ENCODE peak calls at places on chromosome 16, in five cellular contexts. One of them, this sample, is unnamed.

GRCh38 chr16:30376508-30376907 is 1.9 kb downstream of the MYL11 start:
- DNase-seq in A673: no peak
- DNase-seq in colonic mucosa: no peak
- DNase-seq in heart left ventricle: no peak
- DNase-seq in GM23338: no peak
- DNase-seq in this sample: no peak

GRCh38 chr16:82263456-82264159 is 93.6 kb upstream of the MPHOSPH6 start:
- DNase-seq in GM23338: peak
- DNase-seq in heart left ventricle: peak
- DNase-seq in A673: peak
- DNase-seq in colonic mucosa: peak
- DNase-seq in this sample: peak

GRCh38 chr16:69443809-69444611 is 19.6 kb downstream of the CYB5B start:
- DNase-seq in colonic mucosa: peak
- DNase-seq in A673: no peak
- DNase-seq in heart left ventricle: peak
- DNase-seq in GM23338: no peak
- DNase-seq in this sample: no peak

GRCh38 chr16:53495325-53495724 is 7.7 kb downstream of the AKTIP start:
- DNase-seq in A673: no peak
- DNase-seq in colonic mucosa: no peak
- DNase-seq in GM23338: peak
- DNase-seq in heart left ventricle: no peak
- DNase-seq in this sample: no peak

GRCh38 chr16:70395345-70395901 is 43.5 kb downstream of the ST3GAL2 start:
- DNase-seq in colonic mucosa: peak
- DNase-seq in A673: peak
- DNase-seq in GM23338: peak
- DNase-seq in heart left ventricle: peak
- DNase-seq in this sample: no peak

GRCh38 chr16:15043344-15043743 is 12.5 kb downstream of the NTAN1 start:
- DNase-seq in heart left ventricle: no peak
- DNase-seq in A673: no peak
- DNase-seq in GM23338: no peak
- DNase-seq in colonic mucosa: no peak
- DNase-seq in this sample: peak

GRCh38 chr16:14337303-14338191 is 266.4 kb downstream of the MRTFB start:
- DNase-seq in GM23338: no peak
- DNase-seq in colonic mucosa: no peak
- DNase-seq in heart left ventricle: no peak
- DNase-seq in A673: no peak
- DNase-seq in this sample: no peak

GRCh38 chr16:27795992-27796614 is 246.2 kb downstream of the KATNIP start:
- DNase-seq in A673: peak
- DNase-seq in heart left ventricle: peak
- DNase-seq in GM23338: peak
- DNase-seq in colonic mucosa: peak
- DNase-seq in this sample: peak

GRCh38 chr16:83315271-83315670 is 492.5 kb upstream of the HSBP1 start:
- DNase-seq in GM23338: no peak
- DNase-seq in heart left ventricle: no peak
- DNase-seq in colonic mucosa: no peak
- DNase-seq in A673: no peak
- DNase-seq in this sample: no peak

GRCh38 chr16:56734429-56734828 is 4.5 kb downstream of the NUP93 start:
- DNase-seq in heart left ventricle: no peak
- DNase-seq in A673: no peak
- DNase-seq in colonic mucosa: no peak
- DNase-seq in GM23338: no peak
- DNase-seq in this sample: no peak

GRCh38 chr16:50595854-50596253 is 47.7 kb downstream of the NKD1 start:
- DNase-seq in colonic mucosa: no peak
- DNase-seq in A673: no peak
- DNase-seq in heart left ventricle: no peak
- DNase-seq in GM23338: no peak
- DNase-seq in this sample: no peak

DNA sequence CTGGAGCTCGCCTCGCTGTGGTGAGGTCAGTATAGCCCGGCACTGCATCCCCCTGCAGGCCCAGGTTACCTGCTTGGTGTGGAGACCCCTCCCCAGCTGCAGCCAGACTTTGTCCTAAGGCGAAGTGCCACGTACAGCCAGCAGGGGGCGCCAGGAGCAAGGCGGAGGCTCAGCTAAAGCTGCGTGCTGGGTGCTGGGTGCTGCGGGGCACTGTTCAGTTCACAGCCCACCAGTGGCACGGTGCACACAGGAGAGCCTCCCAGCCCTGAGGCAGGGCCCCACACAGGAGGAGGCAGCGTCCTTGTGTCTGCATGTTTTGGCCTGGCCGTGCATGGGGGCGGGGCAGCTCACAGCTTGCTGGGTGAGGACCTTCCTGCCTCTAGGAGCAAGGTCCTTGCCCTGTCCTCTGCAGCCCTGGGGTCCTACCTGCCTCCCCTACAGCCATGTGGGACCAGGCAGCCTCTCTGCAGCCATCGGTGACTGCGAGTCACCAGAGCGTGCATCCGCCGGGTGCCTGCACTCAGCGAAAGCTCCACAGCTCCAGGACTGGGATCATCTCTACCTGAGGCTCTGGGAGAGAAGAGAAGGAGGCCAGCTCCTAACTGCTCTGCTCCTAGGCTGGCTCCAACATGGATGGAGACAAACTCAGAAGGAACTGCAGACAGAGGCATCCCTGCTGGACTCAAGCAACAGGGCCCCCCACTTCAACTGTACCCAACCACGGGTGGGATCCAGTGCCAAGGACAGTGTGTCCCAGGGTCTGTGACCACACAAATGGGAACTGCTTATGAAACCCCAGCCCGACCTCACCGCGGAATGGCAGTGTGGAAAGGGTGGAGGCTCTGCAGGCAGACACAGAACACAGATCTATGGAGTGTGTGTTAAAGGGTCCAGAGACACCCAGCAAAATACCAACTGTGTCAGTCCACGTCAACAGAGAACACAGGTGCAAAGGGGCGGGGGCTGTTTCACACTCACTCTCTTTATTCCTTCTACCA is 19.0 kb downstream of the SLC7A5 start:
- DNase-seq in heart left ventricle: peak
- DNase-seq in colonic mucosa: peak
- DNase-seq in A673: peak
- DNase-seq in GM23338: peak
- DNase-seq in this sample: no peak
- H3K27ac ChIP-seq in heart left ventricle: no peak
- H3K27ac ChIP-seq in colonic mucosa: no peak
- H3K27ac ChIP-seq in A673: peak
- H3K27ac ChIP-seq in GM23338: peak
- H3K27ac ChIP-seq in this sample: peak

GRCh38 chr16:1645914-1646525 is 32.1 kb upstream of the JPT2 start:
- DNase-seq in GM23338: no peak
- DNase-seq in heart left ventricle: no peak
- DNase-seq in A673: peak
- DNase-seq in colonic mucosa: no peak
- DNase-seq in this sample: peak
- H3K27ac ChIP-seq in GM23338: no peak
- H3K27ac ChIP-seq in heart left ventricle: no peak
- H3K27ac ChIP-seq in A673: peak
- H3K27ac ChIP-seq in colonic mucosa: no peak
- H3K27ac ChIP-seq in this sample: peak

GRCh38 chr16:84605339-84605848 is 12.5 kb downstream of the COTL1 start:
- DNase-seq in heart left ventricle: no peak
- DNase-seq in GM23338: no peak
- DNase-seq in colonic mucosa: no peak
- DNase-seq in A673: no peak
- DNase-seq in this sample: no peak
- H3K27ac ChIP-seq in heart left ventricle: no peak
- H3K27ac ChIP-seq in GM23338: no peak
- H3K27ac ChIP-seq in colonic mucosa: no peak
- H3K27ac ChIP-seq in A673: no peak
- H3K27ac ChIP-seq in this sample: peak

GRCh38 chr16:2046125-2046888 is 1.3 kb downstream of the NTHL1 start:
- DNase-seq in A673: no peak
- DNase-seq in GM23338: no peak
- DNase-seq in heart left ventricle: no peak
- DNase-seq in colonic mucosa: no peak
- DNase-seq in this sample: no peak

GRCh38 chr16:2044541-2044940 is 3.1 kb downstream of the NTHL1 start:
- DNase-seq in heart left ventricle: no peak
- DNase-seq in A673: no peak
- DNase-seq in colonic mucosa: peak
- DNase-seq in GM23338: no peak
- DNase-seq in this sample: no peak

GRCh38 chr16:2048116-2048543 is 345 bp downstream of the TSC2 start:
- DNase-seq in GM23338: no peak
- DNase-seq in A673: no peak
- DNase-seq in colonic mucosa: peak
- DNase-seq in heart left ventricle: peak
- DNase-seq in this sample: no peak

GRCh38 chr16:2047330-2048115 is at the start of the genes NTHL1 and TSC2:
- DNase-seq in colonic mucosa: peak
- DNase-seq in A673: peak
- DNase-seq in GM23338: peak
- DNase-seq in heart left ventricle: peak
- DNase-seq in this sample: peak

DNA sequence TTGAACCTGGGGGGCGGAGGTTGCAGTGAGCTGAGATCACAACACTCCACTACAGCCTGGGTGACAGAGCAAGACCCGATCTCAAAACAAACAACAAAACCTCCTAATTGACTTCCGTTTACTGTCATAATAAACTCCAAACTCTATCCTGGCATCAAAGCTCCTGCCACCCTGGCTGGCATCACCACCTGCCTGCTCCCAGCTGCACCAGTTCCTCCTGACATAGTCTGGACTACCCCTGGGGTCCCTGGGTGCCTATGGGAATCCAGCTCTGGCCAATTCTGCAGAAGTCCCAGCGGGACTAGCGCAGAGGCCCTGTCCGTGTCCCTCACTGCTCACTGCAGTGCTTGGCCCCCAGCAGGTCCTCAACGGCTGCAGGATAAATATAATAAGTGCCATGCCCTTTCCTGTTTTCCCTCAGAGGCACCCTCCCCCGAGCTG is 725 bp downstream of the NTHL1 start:
- DNase-seq in GM23338: no peak
- DNase-seq in heart left ventricle: no peak
- DNase-seq in colonic mucosa: no peak
- DNase-seq in A673: no peak
- DNase-seq in this sample: no peak
- H3K27ac ChIP-seq in GM23338: no peak
- H3K27ac ChIP-seq in heart left ventricle: peak
- H3K27ac ChIP-seq in colonic mucosa: peak
- H3K27ac ChIP-seq in A673: peak
- H3K27ac ChIP-seq in this sample: peak

GRCh38 chr16:67120025-67120424 is 10.3 kb downstream of the PHAF1 start:
- DNase-seq in A673: no peak
- DNase-seq in colonic mucosa: no peak
- DNase-seq in GM23338: no peak
- DNase-seq in heart left ventricle: no peak
- DNase-seq in this sample: peak

GRCh38 chr16:67117716-67118115 is 8.0 kb downstream of the PHAF1 start:
- DNase-seq in colonic mucosa: no peak
- DNase-seq in A673: no peak
- DNase-seq in GM23338: no peak
- DNase-seq in heart left ventricle: no peak
- DNase-seq in this sample: no peak

GRCh38 chr16:67115649-67116048 is 5.9 kb downstream of the PHAF1 start:
- DNase-seq in A673: no peak
- DNase-seq in heart left ventricle: no peak
- DNase-seq in colonic mucosa: no peak
- DNase-seq in GM23338: no peak
- DNase-seq in this sample: peak

GRCh38 chr16:67114793-67115192 is 5.1 kb downstream of the PHAF1 start:
- DNase-seq in A673: no peak
- DNase-seq in GM23338: no peak
- DNase-seq in colonic mucosa: no peak
- DNase-seq in heart left ventricle: no peak
- DNase-seq in this sample: no peak

GRCh38 chr16:67116388-67117311 is 6.9 kb downstream of the PHAF1 start:
- DNase-seq in GM23338: no peak
- DNase-seq in A673: no peak
- DNase-seq in heart left ventricle: no peak
- DNase-seq in colonic mucosa: no peak
- DNase-seq in this sample: no peak
- H3K27ac ChIP-seq in GM23338: peak
- H3K27ac ChIP-seq in A673: no peak
- H3K27ac ChIP-seq in heart left ventricle: no peak
- H3K27ac ChIP-seq in colonic mucosa: no peak
- H3K27ac ChIP-seq in this sample: peak